ENCODE peak calls at places on chromosomes 1 and 21, in eight cellular contexts. One of them, this sample, is unnamed.

GRCh38 chr1:118254001-118254400 is 69.0 kb upstream of the SPAG17 start:
- DNase-seq in psoas muscle: no peak
- DNase-seq in activated CD8-positive, alpha-beta T cell treated with anti-CD3 and anti-CD28 coated beads for 36 hours: no peak
- DNase-seq in BE2C: no peak
- DNase-seq in fibroblast of pulmonary artery: no peak
- DNase-seq in dorsolateral prefrontal cortex: no peak
- DNase-seq in CD8-positive, alpha-beta T cell: no peak
- DNase-seq in left lung: no peak
- DNase-seq in this sample: no peak

GRCh38 chr1:13832100-13832499 is 132.1 kb downstream of the PRDM2 start:
- DNase-seq in psoas muscle: no peak
- DNase-seq in activated CD8-positive, alpha-beta T cell treated with anti-CD3 and anti-CD28 coated beads for 36 hours: no peak
- DNase-seq in BE2C: no peak
- DNase-seq in fibroblast of pulmonary artery: no peak
- DNase-seq in dorsolateral prefrontal cortex: no peak
- DNase-seq in CD8-positive, alpha-beta T cell: no peak
- DNase-seq in left lung: no peak
- DNase-seq in this sample: no peak

GRCh38 chr1:68175621-68176398 is 56.5 kb downstream of the WLS start:
- DNase-seq in psoas muscle: no peak
- DNase-seq in activated CD8-positive, alpha-beta T cell treated with anti-CD3 and anti-CD28 coated beads for 36 hours: no peak
- DNase-seq in BE2C: peak
- DNase-seq in fibroblast of pulmonary artery: peak
- DNase-seq in dorsolateral prefrontal cortex: no peak
- DNase-seq in CD8-positive, alpha-beta T cell: no peak
- DNase-seq in left lung: no peak
- DNase-seq in this sample: no peak

GRCh38 chr21:37153935-37154350 is 80.9 kb downstream of the TTC3 start:
- DNase-seq in psoas muscle: peak
- DNase-seq in activated CD8-positive, alpha-beta T cell treated with anti-CD3 and anti-CD28 coated beads for 36 hours: no peak
- DNase-seq in BE2C: no peak
- DNase-seq in fibroblast of pulmonary artery: peak
- DNase-seq in dorsolateral prefrontal cortex: no peak
- DNase-seq in CD8-positive, alpha-beta T cell: no peak
- DNase-seq in left lung: no peak
- DNase-seq in this sample: no peak

GRCh38 chr1:27005648-27006496 is 6.8 kb downstream of the TENT5B start:
- DNase-seq in psoas muscle: no peak
- DNase-seq in activated CD8-positive, alpha-beta T cell treated with anti-CD3 and anti-CD28 coated beads for 36 hours: no peak
- DNase-seq in BE2C: peak
- DNase-seq in fibroblast of pulmonary artery: no peak
- DNase-seq in dorsolateral prefrontal cortex: no peak
- DNase-seq in CD8-positive, alpha-beta T cell: no peak
- DNase-seq in left lung: peak
- DNase-seq in this sample: no peak

GRCh38 chr1:206472454-206472853 is 2.2 kb downstream of the IKBKE start:
- DNase-seq in psoas muscle: no peak
- DNase-seq in activated CD8-positive, alpha-beta T cell treated with anti-CD3 and anti-CD28 coated beads for 36 hours: peak
- DNase-seq in BE2C: no peak
- DNase-seq in fibroblast of pulmonary artery: peak
- DNase-seq in dorsolateral prefrontal cortex: no peak
- DNase-seq in CD8-positive, alpha-beta T cell: no peak
- DNase-seq in left lung: peak
- DNase-seq in this sample: no peak

GRCh38 chr1:102191723-102192122 is 195.0 kb upstream of the OLFM3 start:
- DNase-seq in psoas muscle: no peak
- DNase-seq in activated CD8-positive, alpha-beta T cell treated with anti-CD3 and anti-CD28 coated beads for 36 hours: peak
- DNase-seq in BE2C: peak
- DNase-seq in fibroblast of pulmonary artery: peak
- DNase-seq in dorsolateral prefrontal cortex: no peak
- DNase-seq in CD8-positive, alpha-beta T cell: no peak
- DNase-seq in left lung: no peak
- DNase-seq in this sample: no peak

GRCh38 chr1:161706483-161707347 is at the start of gene FCRLA:
- DNase-seq in psoas muscle: no peak
- DNase-seq in activated CD8-positive, alpha-beta T cell treated with anti-CD3 and anti-CD28 coated beads for 36 hours: no peak
- DNase-seq in BE2C: no peak
- DNase-seq in fibroblast of pulmonary artery: peak
- DNase-seq in dorsolateral prefrontal cortex: no peak
- DNase-seq in CD8-positive, alpha-beta T cell: no peak
- DNase-seq in left lung: no peak
- DNase-seq in this sample: no peak

GRCh38 chr1:3422638-3423037 is 31.8 kb upstream of the ARHGEF16 start:
- DNase-seq in psoas muscle: no peak
- DNase-seq in activated CD8-positive, alpha-beta T cell treated with anti-CD3 and anti-CD28 coated beads for 36 hours: no peak
- DNase-seq in BE2C: no peak
- DNase-seq in fibroblast of pulmonary artery: no peak
- DNase-seq in dorsolateral prefrontal cortex: no peak
- DNase-seq in CD8-positive, alpha-beta T cell: no peak
- DNase-seq in left lung: no peak
- DNase-seq in this sample: no peak

GRCh38 chr1:7827134-7827955 is 25.5 kb downstream of the UTS2 start:
- DNase-seq in psoas muscle: no peak
- DNase-seq in activated CD8-positive, alpha-beta T cell treated with anti-CD3 and anti-CD28 coated beads for 36 hours: peak
- DNase-seq in BE2C: no peak
- DNase-seq in fibroblast of pulmonary artery: peak
- DNase-seq in dorsolateral prefrontal cortex: no peak
- DNase-seq in CD8-positive, alpha-beta T cell: peak
- DNase-seq in left lung: peak
- DNase-seq in this sample: peak

GRCh38 chr21:42073140-42074099 is 2.3 kb downstream of the UMODL1 start:
- DNase-seq in psoas muscle: peak
- DNase-seq in activated CD8-positive, alpha-beta T cell treated with anti-CD3 and anti-CD28 coated beads for 36 hours: no peak
- DNase-seq in BE2C: no peak
- DNase-seq in fibroblast of pulmonary artery: no peak
- DNase-seq in dorsolateral prefrontal cortex: no peak
- DNase-seq in CD8-positive, alpha-beta T cell: no peak
- DNase-seq in left lung: peak
- DNase-seq in this sample: no peak
- TF ChIP-seq CTCF in psoas muscle: no peak
- TF ChIP-seq CTCF in activated CD8-positive, alpha-beta T cell treated with anti-CD3 and anti-CD28 coated beads for 36 hours: peak
- TF ChIP-seq CTCF in BE2C: no peak
- TF ChIP-seq CTCF in fibroblast of pulmonary artery: no peak
- TF ChIP-seq CTCF in dorsolateral prefrontal cortex: no peak
- TF ChIP-seq CTCF in CD8-positive, alpha-beta T cell: no peak
- TF ChIP-seq CTCF in left lung: no peak
- TF ChIP-seq CTCF in this sample: no peak

GRCh38 chr1:151596166-151596933 is 15.5 kb upstream of the SNX27 start:
- DNase-seq in psoas muscle: no peak
- DNase-seq in activated CD8-positive, alpha-beta T cell treated with anti-CD3 and anti-CD28 coated beads for 36 hours: no peak
- DNase-seq in BE2C: peak
- DNase-seq in fibroblast of pulmonary artery: peak
- DNase-seq in dorsolateral prefrontal cortex: no peak
- DNase-seq in CD8-positive, alpha-beta T cell: no peak
- DNase-seq in left lung: no peak
- DNase-seq in this sample: no peak
- TF ChIP-seq CTCF in psoas muscle: no peak
- TF ChIP-seq CTCF in activated CD8-positive, alpha-beta T cell treated with anti-CD3 and anti-CD28 coated beads for 36 hours: no peak
- TF ChIP-seq CTCF in BE2C: no peak
- TF ChIP-seq CTCF in fibroblast of pulmonary artery: no peak
- TF ChIP-seq CTCF in dorsolateral prefrontal cortex: no peak
- TF ChIP-seq CTCF in CD8-positive, alpha-beta T cell: no peak
- TF ChIP-seq CTCF in left lung: no peak
- TF ChIP-seq CTCF in this sample: no peak

GRCh38 chr1:113073457-113073950 is 506 bp downstream of the LRIG2 start:
- DNase-seq in psoas muscle: no peak
- DNase-seq in activated CD8-positive, alpha-beta T cell treated with anti-CD3 and anti-CD28 coated beads for 36 hours: no peak
- DNase-seq in BE2C: no peak
- DNase-seq in fibroblast of pulmonary artery: peak
- DNase-seq in dorsolateral prefrontal cortex: peak
- DNase-seq in CD8-positive, alpha-beta T cell: no peak
- DNase-seq in left lung: no peak
- DNase-seq in this sample: no peak
- TF ChIP-seq CTCF in psoas muscle: peak
- TF ChIP-seq CTCF in activated CD8-positive, alpha-beta T cell treated with anti-CD3 and anti-CD28 coated beads for 36 hours: no peak
- TF ChIP-seq CTCF in BE2C: peak
- TF ChIP-seq CTCF in fibroblast of pulmonary artery: peak
- TF ChIP-seq CTCF in dorsolateral prefrontal cortex: no peak
- TF ChIP-seq CTCF in CD8-positive, alpha-beta T cell: no peak
- TF ChIP-seq CTCF in left lung: no peak
- TF ChIP-seq CTCF in this sample: no peak

DNA sequence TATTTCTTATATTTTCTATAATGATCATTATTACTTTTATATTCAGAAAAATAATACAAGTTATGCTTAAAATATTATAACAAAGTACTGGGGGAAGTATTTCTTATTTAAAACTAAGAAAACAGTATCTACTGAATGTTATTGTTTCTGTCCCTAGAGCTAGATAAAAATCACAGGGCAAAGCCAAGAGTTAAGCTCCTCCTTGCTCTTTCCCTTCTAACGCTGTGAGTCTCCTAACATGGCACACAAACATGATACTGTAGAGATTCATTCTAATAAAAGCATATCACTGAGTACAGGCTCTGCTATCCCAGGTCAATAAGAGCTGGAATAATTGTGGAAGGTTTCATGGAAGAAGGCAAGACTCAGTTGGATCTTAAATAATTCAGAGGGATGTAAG is 53.4 kb downstream of the PTPN14 start:
- DNase-seq in psoas muscle: no peak
- DNase-seq in activated CD8-positive, alpha-beta T cell treated with anti-CD3 and anti-CD28 coated beads for 36 hours: no peak
- DNase-seq in BE2C: no peak
- DNase-seq in fibroblast of pulmonary artery: no peak
- DNase-seq in dorsolateral prefrontal cortex: no peak
- DNase-seq in CD8-positive, alpha-beta T cell: no peak
- DNase-seq in left lung: no peak
- DNase-seq in this sample: no peak
- TF ChIP-seq CTCF in psoas muscle: no peak
- TF ChIP-seq CTCF in activated CD8-positive, alpha-beta T cell treated with anti-CD3 and anti-CD28 coated beads for 36 hours: no peak
- TF ChIP-seq CTCF in BE2C: no peak
- TF ChIP-seq CTCF in fibroblast of pulmonary artery: no peak
- TF ChIP-seq CTCF in dorsolateral prefrontal cortex: no peak
- TF ChIP-seq CTCF in CD8-positive, alpha-beta T cell: no peak
- TF ChIP-seq CTCF in left lung: no peak
- TF ChIP-seq CTCF in this sample: no peak

This sample was measured in glutamatergic neuron.